ENCODE peak calls at places on chromosomes 3 and 15, in six cellular contexts. L is suprapubic skin, Y is A549, H is transverse colon, W is K562, J is stomach. T is an unnamed sample.

GRCh38 chr3:45922950-45923590 is 20.2 kb upstream of the CXCR6 start:
- DNase-seq in Y (no peak), L (no peak), H (no peak), W (no peak), J (no peak), T (no peak)

GRCh38 chr3:184563569-184563925 is 2.0 kb downstream of the EPHB3 start:
- DNase-seq in H (no peak), L (no peak), Y (no peak), J (no peak), W (no peak), T (no peak)

GRCh38 chr3:94429517-94429916 is 366.7 kb downstream of the NSUN3 start:
- DNase-seq in L (no peak), Y (no peak), H (no peak), J (no peak), W (no peak), T (no peak)

GRCh38 chr15:89428246-89428645 is 68.1 kb downstream of the RHCG start:
- DNase-seq in Y (no peak), L (no peak), W (no peak), H (no peak), J (no peak), T (no peak)

GRCh38 chr3:142976621-142977398 is 13.3 kb upstream of the PAQR9 start:
- DNase-seq in Y (peak; percentile 88), L (no peak), J (peak; percentile 72), H (peak; percentile 26), W (peak; percentile 97), T (peak; percentile 91)

GRCh38 chr3:38577089-38578080 is 72.1 kb downstream of the SCN5A start:
- DNase-seq in L (peak; percentile 43), J (peak; percentile 8), H (no peak), Y (no peak), W (no peak), T (no peak)

GRCh38 chr3:5423523-5423922 is 236.0 kb downstream of the EDEM1 start:
- DNase-seq in J (no peak), H (no peak), Y (no peak), L (no peak), W (no peak), T (no peak)

GRCh38 chr15:67777773-67778172 is 47.5 kb upstream of the SKOR1 start:
- DNase-seq in W (no peak), L (no peak), J (no peak), Y (no peak), H (no peak), T (no peak)

GRCh38 chr15:92157666-92158298 is 235.9 kb upstream of the ST8SIA2 start:
- DNase-seq in Y (no peak), J (no peak), W (no peak), L (no peak), H (no peak), T (no peak)

GRCh38 chr3:38829404-38829803 is 13.4 kb upstream of the SCN10A start:
- DNase-seq in J (no peak), W (peak; percentile 18), H (no peak), L (no peak), Y (no peak), T (no peak)

GRCh38 chr15:45088801-45089711 is 24.9 kb downstream of the DUOX2 start:
- DNase-seq in L (no peak), J (no peak), W (peak; percentile 21), Y (no peak), H (no peak), T (no peak)

GRCh38 chr15:39509941-39510845 is 70.7 kb upstream of the THBS1 start:
- DNase-seq in J (no peak), W (no peak), Y (no peak), H (no peak), L (no peak), T (no peak)
- TF ChIP-seq POLR2A in J (no peak), W (no peak), Y (no peak), H (no peak), L (no peak), T (no peak)

GRCh38 chr3:190339130-190339529 is 16.9 kb upstream of the CLDN1 start:
- DNase-seq in W (no peak), L (no peak), Y (no peak), J (no peak), H (no peak), T (no peak)
- TF ChIP-seq CTCF in W (no peak), L (no peak), Y (peak; percentile 5), J (no peak), H (no peak), T (no peak)

GRCh38 chr3:43895573-43895972 is 204.8 kb downstream of the ABHD5 start:
- DNase-seq in L (no peak), Y (no peak), J (no peak), H (no peak), W (no peak), T (no peak)

GRCh38 chr3:43893721-43894120 is 203.0 kb downstream of the ABHD5 start:
- DNase-seq in J (no peak), Y (no peak), L (no peak), H (no peak), W (no peak), T (no peak)

GRCh38 chr3:43892061-43892460 is 201.3 kb downstream of the ABHD5 start:
- DNase-seq in W (no peak), Y (no peak), H (no peak), J (no peak), L (no peak), T (no peak)

GRCh38 chr3:43894176-43895049 is 203.7 kb downstream of the ABHD5 start:
- DNase-seq in J (peak; percentile 52), W (peak; percentile 55), H (peak; percentile 37), Y (peak; percentile 45), L (no peak), T (peak; percentile 88)

GRCh38 chr3:43892535-43892934 is 201.8 kb downstream of the ABHD5 start:
- DNase-seq in J (no peak), Y (no peak), L (no peak), H (no peak), W (no peak), T (no peak)
- TF ChIP-seq EP300 in J (no peak), Y (no peak), L (no peak), H (no peak), W (no peak), T (no peak)

GRCh38 chr3:146432066-146432465 is 37.3 kb downstream of the PLSCR2 start:
- DNase-seq in Y (no peak), J (no peak), H (no peak), L (no peak), W (no peak), T (no peak)

DNA sequence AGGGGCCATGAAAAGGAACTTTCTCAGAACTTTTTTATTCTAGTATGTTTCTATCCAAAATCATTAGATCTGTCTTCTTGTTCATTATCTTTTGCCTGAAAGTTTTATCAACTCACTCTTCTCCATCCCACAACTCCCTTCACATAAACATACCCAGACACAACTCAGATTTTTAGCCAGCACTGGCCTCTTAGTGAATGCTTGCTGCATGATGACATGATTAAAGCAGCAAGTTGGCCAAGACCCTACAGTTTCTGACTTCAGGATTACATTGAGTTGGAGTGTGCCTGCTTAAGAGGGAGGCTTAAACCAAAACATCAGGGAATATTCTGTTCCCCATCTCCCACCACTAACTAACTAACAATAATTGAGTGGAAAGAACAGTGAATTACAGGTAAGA is 38.1 kb downstream of the PLSCR2 start:
- DNase-seq in W (no peak), H (no peak), L (no peak), Y (no peak), J (no peak), T (no peak)
- TF ChIP-seq POLR2A in W (no peak), H (no peak), L (no peak), Y (no peak), J (no peak), T (no peak)

GRCh38 chr3:100796556-100796955 is 87.3 kb downstream of the TFG start:
- DNase-seq in Y (no peak), H (no peak), J (no peak), W (peak; percentile 11), L (no peak), T (no peak)
- TF ChIP-seq CTCF in Y (peak; percentile 45), H (no peak), J (no peak), W (peak; percentile 50), L (no peak), T (no peak)

GRCh38 chr3:197713477-197713822 is 23.3 kb downstream of the RUBCN start:
- DNase-seq in J (no peak), Y (no peak), W (no peak), H (no peak), L (no peak), T (no peak)

GRCh38 chr3:197714251-197714650 is 22.5 kb downstream of the RUBCN start:
- DNase-seq in J (no peak), W (no peak), H (no peak), Y (no peak), L (no peak), T (no peak)

GRCh38 chr3:197722734-197723133 is 14.0 kb downstream of the RUBCN start:
- DNase-seq in L (no peak), J (no peak), W (no peak), H (no peak), Y (no peak), T (no peak)

DNA sequence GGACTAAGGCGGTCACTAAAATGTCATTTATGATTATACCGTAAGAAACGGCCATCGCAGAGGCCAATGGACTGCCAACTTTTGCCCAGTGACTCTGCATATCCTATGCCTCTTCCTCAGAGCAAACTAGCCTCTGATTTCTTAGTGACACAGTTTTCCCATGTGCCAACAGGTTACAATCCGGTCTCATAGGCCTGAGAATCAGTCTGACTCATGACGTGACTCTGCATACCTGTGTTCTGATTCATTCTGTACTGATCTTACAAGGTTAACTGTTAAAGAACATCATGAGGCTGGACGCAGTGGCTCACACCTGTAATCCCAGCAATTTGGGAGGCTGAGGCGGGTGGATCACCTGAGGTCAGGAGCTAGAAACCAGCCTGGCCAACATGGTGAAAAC is 17.8 kb downstream of the RUBCN start:
- DNase-seq in J (no peak), W (no peak), H (no peak), L (no peak), Y (peak; percentile 67), T (no peak)
- TF ChIP-seq EP300 in J (no peak), W (no peak), H (no peak), L (no peak), Y (no peak), T (no peak)

GRCh38 chr3:141412936-141413354 is 44.6 kb downstream of the ZBTB38 start:
- DNase-seq in Y (no peak), L (peak; percentile 95), J (peak; percentile 93), W (no peak), H (peak; percentile 76), T (peak; percentile 94)

GRCh38 chr3:141412087-141412935 is 44.0 kb downstream of the ZBTB38 start:
- DNase-seq in W (peak; percentile 33), H (peak; percentile 64), J (peak; percentile 60), L (no peak), Y (peak; percentile 58), T (peak; percentile 52)

GRCh38 chr3:141408596-141408995 is 40.3 kb downstream of the ZBTB38 start:
- DNase-seq in L (no peak), W (no peak), H (no peak), J (no peak), Y (no peak), T (no peak)

GRCh38 chr3:141410861-141411771 is 42.8 kb downstream of the ZBTB38 start:
- DNase-seq in H (peak; percentile 41), J (no peak), L (no peak), Y (no peak), W (no peak), T (no peak)

GRCh38 chr3:141410408-141410807 is 42.1 kb downstream of the ZBTB38 start:
- DNase-seq in H (peak; percentile 46), W (peak; percentile 50), J (no peak), L (no peak), Y (no peak), T (no peak)
- TF ChIP-seq POLR2A in H (no peak), W (no peak), J (no peak), L (no peak), Y (no peak), T (no peak)

T was measured in ovary.